ENCODE peak calls at places on chromosomes 12 and 14, in eight cellular contexts. N is GM19239; I is stomach; B is NCI-H345; D is iris pigment epithelial cell; R is CD8-positive, alpha-beta T cell; L is putamen; Q is heart left ventricle. S is an unnamed sample.

GRCh38 chr14:61469771-61470170 is 148.4 kb downstream of the PRKCH start:
- DNase-seq in Q (no peak), I (no peak), D (no peak), R (no peak), N (no peak), B (no peak), L (no peak), S (no peak)

GRCh38 chr12:38850463-38850862 is 54.9 kb downstream of the CPNE8 start:
- DNase-seq in I (no peak), D (peak), Q (no peak), B (no peak), N (no peak), L (no peak), R (no peak), S (no peak)

GRCh38 chr12:13918883-13919282 is 62.5 kb downstream of the GRIN2B start:
- DNase-seq in N (no peak), D (no peak), R (no peak), I (no peak), L (no peak), Q (no peak), B (no peak), S (no peak)

GRCh38 chr12:69130064-69130463 is 109.3 kb upstream of the CPSF6 start:
- DNase-seq in R (no peak), Q (no peak), D (peak), I (no peak), B (no peak), L (no peak), N (no peak), S (no peak)

GRCh38 chr12:81626406-81626805 is 132.7 kb downstream of the PPFIA2 start:
- DNase-seq in Q (no peak), B (no peak), R (no peak), I (no peak), D (no peak), L (no peak), N (no peak), S (no peak)

GRCh38 chr12:71945121-71945520 is 6.5 kb downstream of the TPH2 start:
- DNase-seq in Q (no peak), L (no peak), R (no peak), N (no peak), B (no peak), I (no peak), D (no peak), S (no peak)

GRCh38 chr12:132739600-132740312 is 21.9 kb downstream of the ANKLE2 start:
- DNase-seq in B (no peak), D (no peak), L (no peak), R (no peak), I (no peak), Q (no peak), N (no peak), S (peak)

GRCh38 chr12:72313757-72314270 is 41.6 kb downstream of the TRHDE start:
- DNase-seq in N (no peak), L (no peak), Q (no peak), R (no peak), I (no peak), D (peak), B (no peak), S (no peak)

GRCh38 chr12:6112004-6112403 is 12.5 kb downstream of the VWF start:
- DNase-seq in Q (no peak), D (no peak), R (no peak), N (no peak), B (no peak), I (no peak), L (no peak), S (no peak)

S was measured in right cardiac atrium.